ENCODE peak calls at places on chromosomes 12 and 14, in seven cellular contexts. A, T, X, F, G, W and Q are unnamed samples.

GRCh38 chr14:82354126-82354525 is 820.5 kb upstream of the SEL1L start:
- DNase-seq in A (no peak), T (no peak), X (no peak), F (no peak), G (no peak), W (no peak), Q (no peak)

GRCh38 chr12:77599782-77600491 is 230.8 kb upstream of the NAV3 start:
- DNase-seq in A (no peak), T (no peak), X (no peak), F (no peak), G (no peak), W (no peak), Q (no peak)

GRCh38 chr12:75954076-75954475 is 77.5 kb downstream of the PHLDA1 start:
- DNase-seq in A (no peak), T (no peak), X (no peak), F (no peak), G (no peak), W (no peak), Q (no peak)

GRCh38 chr12:116508145-116509121 is 50.7 kb upstream of the MAP1LC3B2 start:
- DNase-seq in A (no peak), T (no peak), X (no peak), F (no peak), G (no peak), W (peak), Q (peak)

GRCh38 chr12:47739959-47740358 is 14.7 kb upstream of the ENDOU start:
- DNase-seq in A (no peak), T (no peak), X (no peak), F (no peak), G (no peak), W (no peak), Q (peak)

GRCh38 chr12:91877022-91877421 is 268.6 kb downstream of the BTG1 start:
- DNase-seq in A (peak), T (peak), X (peak), F (peak), G (peak), W (peak), Q (peak)

GRCh38 chr14:97382616-97383226 is 585.5 kb downstream of the VRK1 start:
- DNase-seq in A (no peak), T (no peak), X (no peak), F (no peak), G (no peak), W (no peak), Q (no peak)

GRCh38 chr12:57127710-57128518 is at the start of gene LRP1:
- DNase-seq in A (peak), T (peak), X (peak), F (peak), G (peak), W (peak), Q (peak)

GRCh38 chr14:63616015-63616414 is 25.7 kb downstream of the WDR89 start:
- DNase-seq in A (no peak), T (no peak), X (no peak), F (no peak), G (no peak), W (peak), Q (no peak)

GRCh38 chr12:66688836-66689439 is 10.1 kb upstream of the GRIP1 start:
- DNase-seq in A (peak), T (no peak), X (peak), F (no peak), G (peak), W (no peak), Q (peak)

GRCh38 chr14:65486856-65487255 is 74.3 kb downstream of the FUT8 start:
- DNase-seq in A (no peak), T (no peak), X (no peak), F (no peak), G (no peak), W (no peak), Q (no peak)

GRCh38 chr12:3117628-3118027 is 40.4 kb downstream of the TSPAN9 start:
- DNase-seq in A (peak), T (no peak), X (no peak), F (no peak), G (no peak), W (no peak), Q (no peak)

GRCh38 chr14:59482471-59483331 is 1.5 kb downstream of the L3HYPDH start:
- DNase-seq in A (peak), T (no peak), X (no peak), F (no peak), G (peak), W (no peak), Q (peak)

GRCh38 chr14:83473846-83474245 is 1940.2 kb upstream of the SEL1L start:
- DNase-seq in A (no peak), T (no peak), X (no peak), F (no peak), G (no peak), W (no peak), Q (no peak)

GRCh38 chr12:43893670-43894069 is 57.8 kb downstream of the TMEM117 start:
- DNase-seq in A (no peak), T (no peak), X (no peak), F (no peak), G (no peak), W (no peak), Q (peak)

GRCh38 chr14:60647081-60647836 is 2.0 kb downstream of the SIX1 start:
- DNase-seq in A (peak), T (no peak), X (no peak), F (no peak), G (no peak), W (no peak), Q (peak)

GRCh38 chr12:55495490-55495889 is 3.3 kb downstream of the OR6C68 start:
- DNase-seq in A (no peak), T (no peak), X (no peak), F (no peak), G (no peak), W (no peak), Q (no peak)

GRCh38 chr14:29584992-29585391 is 342.7 kb downstream of the PRKD1 start:
- DNase-seq in A (peak), T (no peak), X (no peak), F (no peak), G (peak), W (peak), Q (peak)

GRCh38 chr12:119415714-119416113 is 81.2 kb downstream of the CCDC60 start:
- DNase-seq in A (no peak), T (no peak), X (no peak), F (no peak), G (no peak), W (no peak), Q (no peak)

GRCh38 chr14:91327201-91327600 is 82.7 kb upstream of the GPR68 start:
- DNase-seq in A (no peak), T (no peak), X (no peak), F (no peak), G (no peak), W (peak), Q (peak)

GRCh38 chr12:58247633-58248032 is 306.3 kb downstream of the ATP23 start:
- DNase-seq in A (peak), T (no peak), X (no peak), F (no peak), G (no peak), W (no peak), Q (no peak)

GRCh38 chr14:66140963-66141362 is 345.2 kb upstream of the CCDC196 start:
- DNase-seq in A (no peak), T (no peak), X (no peak), F (no peak), G (no peak), W (no peak), Q (no peak)

GRCh38 chr12:58801986-58802385 is 118.3 kb downstream of the LRIG3 start:
- DNase-seq in A (no peak), T (no peak), X (no peak), F (no peak), G (no peak), W (no peak), Q (no peak)

GRCh38 chr12:57893460-57894353 is 47.2 kb upstream of the CTDSP2 start:
- DNase-seq in A (no peak), T (no peak), X (no peak), F (no peak), G (peak), W (peak), Q (peak)

GRCh38 chr12:48105321-48105866 is 485 bp downstream of the SENP1 start:
- DNase-seq in A (no peak), T (peak), X (peak), F (no peak), G (peak), W (no peak), Q (no peak)

GRCh38 chr14:33782923-33783322 is 168.0 kb downstream of the EGLN3 start:
- DNase-seq in A (no peak), T (no peak), X (no peak), F (no peak), G (no peak), W (no peak), Q (no peak)

GRCh38 chr12:6333566-6333965 is 8.3 kb downstream of the TNFRSF1A start:
- DNase-seq in A (no peak), T (no peak), X (no peak), F (no peak), G (no peak), W (no peak), Q (no peak)

GRCh38 chr12:20681334-20681733 is 13.8 kb upstream of the SLCO1C1 start:
- DNase-seq in A (no peak), T (no peak), X (no peak), F (no peak), G (no peak), W (no peak), Q (no peak)

GRCh38 chr12:28032811-28033537 is 60.4 kb upstream of the PTHLH start:
- DNase-seq in A (no peak), T (no peak), X (no peak), F (no peak), G (no peak), W (no peak), Q (no peak)

GRCh38 chr14:44316647-44317432 is 190.2 kb downstream of the FSCB start:
- DNase-seq in A (no peak), T (no peak), X (no peak), F (no peak), G (no peak), W (no peak), Q (no peak)

GRCh38 chr14:56413721-56414120 is 165.9 kb upstream of the TMEM260 start:
- DNase-seq in A (no peak), T (no peak), X (no peak), F (no peak), G (peak), W (no peak), Q (no peak)

GRCh38 chr12:26746315-26746714 is 86.7 kb downstream of the ITPR2 start:
- DNase-seq in A (no peak), T (no peak), X (no peak), F (no peak), G (no peak), W (no peak), Q (no peak)

GRCh38 chr12:27303139-27304111 is 29.2 kb upstream of the BMAL2 start:
- DNase-seq in A (no peak), T (no peak), X (no peak), F (no peak), G (no peak), W (no peak), Q (no peak)

GRCh38 chr12:45244561-45245348 is 28.9 kb downstream of the ANO6 start:
- DNase-seq in A (no peak), T (no peak), X (no peak), F (no peak), G (no peak), W (no peak), Q (no peak)

GRCh38 chr14:95264271-95264973 is 55.3 kb downstream of the CLMN start:
- DNase-seq in A (no peak), T (no peak), X (no peak), F (no peak), G (no peak), W (no peak), Q (no peak)

GRCh38 chr14:94844593-94844992 is 74.7 kb upstream of the GSC start:
- DNase-seq in A (no peak), T (no peak), X (no peak), F (no peak), G (no peak), W (no peak), Q (no peak)

GRCh38 chr12:107092669-107093546 is 441 bp downstream of the CRY1 start:
- DNase-seq in A (peak), T (peak), X (peak), F (peak), G (peak), W (peak), Q (peak)